ENCODE peak calls at places on chromosome 14, in eight cellular contexts. B is activated CD4-positive, alpha-beta T cell treated with anti-CD3 and anti-CD28 coated beads, Interleukin-2, amount 50 U/mL, for 1 hour; Y is glomerular endothelial cell; X is NCI-H1105 treated with DMSO at 0.1 percent for 48 hours; L is ascending aorta; H is HCT116; D is hippocampal formation; Z is GDM1. S is an unnamed sample.

GRCh38 chr14:35534130-35534883 is at the start of gene INSM2:
- DNase-seq in Y (no peak), X (peak), H (no peak), L (no peak), B (peak), D (no peak), Z (no peak), S (peak)

GRCh38 chr14:91035855-91036254 is 24.6 kb downstream of the RPS6KA5 start:
- DNase-seq in L (no peak), B (no peak), D (no peak), H (no peak), Y (no peak), X (no peak), Z (no peak), S (no peak)

GRCh38 chr14:87046960-87047359 is 946.0 kb downstream of the GALC start:
- DNase-seq in L (no peak), B (no peak), H (no peak), Y (no peak), Z (no peak), X (no peak), D (no peak), S (no peak)

GRCh38 chr14:34766611-34767010 is 52.2 kb upstream of the CFL2 start:
- DNase-seq in D (no peak), X (no peak), B (no peak), Y (no peak), Z (no peak), H (no peak), L (no peak), S (no peak)

GRCh38 chr14:79043194-79043889 is 873.2 kb downstream of the NRXN3 start:
- DNase-seq in Y (no peak), B (no peak), D (no peak), H (no peak), X (no peak), Z (no peak), L (no peak), S (no peak)

GRCh38 chr14:32004300-32004699 is 72.8 kb upstream of the ARHGAP5 start:
- DNase-seq in X (no peak), H (peak), D (no peak), B (no peak), Y (no peak), L (no peak), Z (no peak), S (no peak)

GRCh38 chr14:81400202-81400678 is at the start of gene STON2:
- DNase-seq in L (no peak), B (no peak), H (peak), D (no peak), X (peak), Z (peak), Y (no peak), S (no peak)

GRCh38 chr14:94544726-94545125 is 16.5 kb upstream of the SERPINA4 start:
- DNase-seq in H (no peak), Y (no peak), Z (no peak), L (no peak), B (no peak), X (no peak), D (no peak), S (no peak)

GRCh38 chr14:75280831-75281690 is 2.4 kb downstream of the FOS start:
- DNase-seq in X (no peak), L (peak), Y (no peak), B (peak), Z (no peak), D (no peak), H (no peak), S (peak)

GRCh38 chr14:77681196-77682157 is 26.3 kb downstream of the ALKBH1 start:
- DNase-seq in Y (no peak), B (no peak), Z (no peak), L (no peak), D (no peak), X (no peak), H (no peak), S (no peak)

GRCh38 chr14:92651793-92652382 is 96.5 kb downstream of the LGMN start:
- DNase-seq in D (peak), H (no peak), L (peak), B (peak), Z (peak), Y (no peak), X (no peak), S (no peak)

GRCh38 chr14:97827746-97828145 is 1030.6 kb downstream of the VRK1 start:
- DNase-seq in Y (no peak), X (no peak), D (no peak), L (no peak), Z (no peak), H (no peak), B (no peak), S (no peak)

GRCh38 chr14:88552859-88553258 is 1.9 kb downstream of the PTPN21 start:
- DNase-seq in Y (no peak), B (no peak), X (no peak), L (no peak), Z (no peak), H (no peak), D (no peak), S (no peak)

GRCh38 chr14:49584058-49584457 is 2.1 kb downstream of the RPS29 start:
- DNase-seq in B (no peak), Y (no peak), X (no peak), H (no peak), L (no peak), D (no peak), Z (no peak), S (no peak)

GRCh38 chr14:21069388-21070082 is 569 bp upstream of the ARHGEF40 start:
- DNase-seq in D (peak), Z (no peak), L (no peak), X (peak), B (peak), H (no peak), Y (no peak), S (peak)

S was measured in mesendoderm.